ENCODE peak calls at places on chromosomes 13 and 19, in eight cellular contexts. One of them, this sample, is unnamed.

GRCh38 chr13:76822691-76823267 is 63.4 kb downstream of the KCTD12 start:
- DNase-seq in stimulated activated CD4-positive, alpha-beta T cell treated with anti-CD3 and anti-CD28 coated beads, Interleukin-2, amount 100 ng/mL, for 24 hours: no peak
- DNase-seq in WTC11: no peak
- DNase-seq in uterus: no peak
- DNase-seq in NCI-H187: no peak
- DNase-seq in ovary: no peak
- DNase-seq in neural crest cell: no peak
- DNase-seq in T follicular helper cell: no peak
- DNase-seq in this sample: peak

GRCh38 chr13:66414196-66414800 is 815.8 kb downstream of the PCDH9 start:
- DNase-seq in stimulated activated CD4-positive, alpha-beta T cell treated with anti-CD3 and anti-CD28 coated beads, Interleukin-2, amount 100 ng/mL, for 24 hours: no peak
- DNase-seq in WTC11: no peak
- DNase-seq in uterus: no peak
- DNase-seq in NCI-H187: no peak
- DNase-seq in ovary: no peak
- DNase-seq in neural crest cell: no peak
- DNase-seq in T follicular helper cell: no peak
- DNase-seq in this sample: no peak

GRCh38 chr13:50236898-50237318 is 221.7 kb downstream of the KCNRG start:
- DNase-seq in stimulated activated CD4-positive, alpha-beta T cell treated with anti-CD3 and anti-CD28 coated beads, Interleukin-2, amount 100 ng/mL, for 24 hours: peak
- DNase-seq in WTC11: no peak
- DNase-seq in uterus: no peak
- DNase-seq in NCI-H187: no peak
- DNase-seq in ovary: no peak
- DNase-seq in neural crest cell: no peak
- DNase-seq in T follicular helper cell: no peak
- DNase-seq in this sample: peak

GRCh38 chr13:30480292-30480947 is 14.7 kb upstream of the HMGB1 start:
- DNase-seq in stimulated activated CD4-positive, alpha-beta T cell treated with anti-CD3 and anti-CD28 coated beads, Interleukin-2, amount 100 ng/mL, for 24 hours: no peak
- DNase-seq in WTC11: no peak
- DNase-seq in uterus: no peak
- DNase-seq in NCI-H187: no peak
- DNase-seq in ovary: no peak
- DNase-seq in neural crest cell: no peak
- DNase-seq in T follicular helper cell: no peak
- DNase-seq in this sample: no peak

GRCh38 chr13:52955505-52955904 is 73.1 kb upstream of the OLFM4 start:
- DNase-seq in stimulated activated CD4-positive, alpha-beta T cell treated with anti-CD3 and anti-CD28 coated beads, Interleukin-2, amount 100 ng/mL, for 24 hours: no peak
- DNase-seq in WTC11: peak
- DNase-seq in uterus: no peak
- DNase-seq in NCI-H187: no peak
- DNase-seq in ovary: no peak
- DNase-seq in neural crest cell: no peak
- DNase-seq in T follicular helper cell: no peak
- DNase-seq in this sample: no peak

GRCh38 chr19:7799640-7800355 is 30.2 kb upstream of the EVI5L start:
- DNase-seq in stimulated activated CD4-positive, alpha-beta T cell treated with anti-CD3 and anti-CD28 coated beads, Interleukin-2, amount 100 ng/mL, for 24 hours: peak
- DNase-seq in WTC11: peak
- DNase-seq in uterus: peak
- DNase-seq in NCI-H187: no peak
- DNase-seq in ovary: peak
- DNase-seq in neural crest cell: peak
- DNase-seq in T follicular helper cell: peak
- DNase-seq in this sample: peak

GRCh38 chr13:49649963-49650312 is 21.6 kb downstream of the ARL11 start:
- DNase-seq in stimulated activated CD4-positive, alpha-beta T cell treated with anti-CD3 and anti-CD28 coated beads, Interleukin-2, amount 100 ng/mL, for 24 hours: no peak
- DNase-seq in WTC11: no peak
- DNase-seq in uterus: no peak
- DNase-seq in NCI-H187: no peak
- DNase-seq in ovary: no peak
- DNase-seq in neural crest cell: no peak
- DNase-seq in T follicular helper cell: no peak
- DNase-seq in this sample: peak

GRCh38 chr19:42261763-42262162 is 6.8 kb upstream of the ERF start:
- DNase-seq in stimulated activated CD4-positive, alpha-beta T cell treated with anti-CD3 and anti-CD28 coated beads, Interleukin-2, amount 100 ng/mL, for 24 hours: no peak
- DNase-seq in WTC11: no peak
- DNase-seq in uterus: no peak
- DNase-seq in NCI-H187: no peak
- DNase-seq in ovary: no peak
- DNase-seq in neural crest cell: no peak
- DNase-seq in T follicular helper cell: no peak
- DNase-seq in this sample: no peak

GRCh38 chr13:111958612-111959395 is 108.1 kb upstream of the SOX1 start:
- DNase-seq in stimulated activated CD4-positive, alpha-beta T cell treated with anti-CD3 and anti-CD28 coated beads, Interleukin-2, amount 100 ng/mL, for 24 hours: no peak
- DNase-seq in WTC11: no peak
- DNase-seq in uterus: no peak
- DNase-seq in NCI-H187: no peak
- DNase-seq in ovary: no peak
- DNase-seq in neural crest cell: no peak
- DNase-seq in T follicular helper cell: no peak
- DNase-seq in this sample: no peak

GRCh38 chr19:19884583-19884982 is 16.2 kb upstream of the ZNF93 start:
- DNase-seq in stimulated activated CD4-positive, alpha-beta T cell treated with anti-CD3 and anti-CD28 coated beads, Interleukin-2, amount 100 ng/mL, for 24 hours: no peak
- DNase-seq in WTC11: no peak
- DNase-seq in uterus: no peak
- DNase-seq in NCI-H187: no peak
- DNase-seq in ovary: no peak
- DNase-seq in neural crest cell: no peak
- DNase-seq in T follicular helper cell: no peak
- DNase-seq in this sample: no peak